ENCODE peak calls at places on chromosomes 1 and 21, in seven cellular contexts. U, R, W, Y, A, F and Q are unnamed samples.

GRCh38 chr1:169240449-169241242 is 127.0 kb downstream of the NME7 start:
- DNase-seq in U (no peak), Y (no peak), W (no peak), R (no peak), F (no peak), A (no peak), Q (no peak)

GRCh38 chr21:17829472-17829871 is 10.3 kb upstream of the C21orf91 start:
- DNase-seq in W (no peak), F (no peak), Y (no peak), U (peak), A (no peak), R (no peak), Q (no peak)

GRCh38 chr1:206471415-206471801 is 1.1 kb downstream of the IKBKE start:
- DNase-seq in R (no peak), Y (peak), U (no peak), F (no peak), A (no peak), W (no peak), Q (no peak)

GRCh38 chr1:87972818-87973217 is 644.1 kb downstream of the LMO4 start:
- DNase-seq in U (no peak), A (no peak), F (no peak), Y (no peak), W (no peak), R (no peak), Q (no peak)

GRCh38 chr1:10575616-10576015 is 100.9 kb downstream of the PEX14 start:
- DNase-seq in A (no peak), W (no peak), Y (no peak), U (peak), R (no peak), F (no peak), Q (no peak)

GRCh38 chr1:197633447-197634039 is 141.7 kb downstream of the DENND1B start:
- DNase-seq in A (no peak), R (no peak), F (no peak), Y (no peak), U (no peak), W (no peak), Q (no peak)

GRCh38 chr1:38418195-38419030 is 371.8 kb upstream of the POU3F1 start:
- DNase-seq in W (no peak), A (peak), Y (no peak), U (no peak), F (no peak), R (no peak), Q (no peak)

GRCh38 chr1:202848191-202848542 is 37.4 kb downstream of the PCAT6 start:
- DNase-seq in Y (no peak), F (no peak), U (no peak), A (no peak), W (no peak), R (no peak), Q (no peak)

GRCh38 chr1:116515702-116516101 is 55.1 kb downstream of the CD58 start:
- DNase-seq in W (no peak), A (no peak), U (no peak), F (no peak), Y (peak), R (no peak), Q (no peak)